ENCODE peak calls at places on chromosomes 13 and 19, in seven cellular contexts. M is neural progenitor cell, W is right lobe of liver, L is A549, O is progenitor cell of endocrine pancreas, Q is tibial nerve, D is psoas muscle. F is an unnamed sample.

GRCh38 chr19:18796239-18796638 is 5.1 kb upstream of the COMP start:
- DNase-seq in W (no peak), M (no peak), Q (no peak), L (no peak), D (no peak), O (no peak), F (no peak)

GRCh38 chr19:18173054-18173571 is 500 bp upstream of the IFI30 start:
- DNase-seq in O (no peak), W (peak), M (no peak), D (peak), Q (peak), L (no peak), F (no peak)

GRCh38 chr19:54352546-54352945 is 12.2 kb downstream of the LAIR1 start:
- DNase-seq in L (no peak), M (no peak), D (no peak), O (no peak), W (no peak), Q (no peak), F (no peak)

GRCh38 chr13:66329988-66330429 is 900.1 kb downstream of the PCDH9 start:
- DNase-seq in O (no peak), L (no peak), W (no peak), M (no peak), D (no peak), Q (no peak), F (no peak)

GRCh38 chr19:9075064-9075964 is 11.5 kb upstream of the OR1M1 start:
- DNase-seq in O (no peak), Q (peak), M (peak), D (peak), L (peak), W (no peak), F (no peak)

GRCh38 chr19:21210037-21210621 is 68.3 kb downstream of the ZNF431 start:
- DNase-seq in M (no peak), Q (no peak), L (no peak), W (no peak), O (no peak), D (no peak), F (no peak)

GRCh38 chr19:39438270-39438934 is 2.7 kb upstream of the RPS16 start:
- DNase-seq in L (no peak), O (no peak), Q (no peak), W (no peak), D (no peak), M (no peak), F (no peak)

GRCh38 chr13:30112602-30113435 is 194.5 kb downstream of the KATNAL1 start:
- DNase-seq in Q (peak), W (peak), O (peak), M (peak), D (peak), L (peak), F (peak)

GRCh38 chr19:7522923-7523667 is 671 bp downstream of the MCOLN1 start:
- DNase-seq in M (peak), W (no peak), D (no peak), O (no peak), L (no peak), Q (no peak), F (no peak)

GRCh38 chr13:80553041-80553440 is 212.1 kb upstream of the SPRY2 start:
- DNase-seq in L (no peak), M (no peak), W (no peak), D (no peak), Q (no peak), O (no peak), F (no peak)

GRCh38 chr13:110642291-110642981 is 27.1 kb downstream of the NAXD start:
- DNase-seq in Q (no peak), W (no peak), O (no peak), M (no peak), D (no peak), L (no peak), F (no peak)

GRCh38 chr19:57812201-57812600 is 2.5 kb downstream of the ZNF552 start:
- DNase-seq in Q (no peak), O (no peak), D (no peak), M (no peak), W (no peak), L (no peak), F (no peak)

GRCh38 chr19:17522988-17523872 is 11.8 kb downstream of the PGLS start:
- DNase-seq in W (peak), M (no peak), D (peak), O (no peak), L (no peak), Q (peak), F (no peak)

GRCh38 chr19:47417746-47418594 is 1.4 kb downstream of the MEIS3 start:
- DNase-seq in O (no peak), D (no peak), W (no peak), M (peak), L (no peak), Q (no peak), F (no peak)

GRCh38 chr19:35291916-35292315 is at the start of gene MAG:
- DNase-seq in Q (no peak), D (no peak), L (no peak), W (no peak), O (no peak), M (no peak), F (no peak)

GRCh38 chr13:32978278-32978677 is 37.9 kb upstream of the KL start:
- DNase-seq in W (no peak), M (no peak), Q (no peak), L (no peak), D (no peak), O (no peak), F (no peak)

GRCh38 chr19:30333291-30334065 is 38.7 kb upstream of the ZNF536 start:
- DNase-seq in M (no peak), L (no peak), Q (no peak), D (no peak), O (no peak), W (no peak), F (no peak)

GRCh38 chr13:51666839-51667238 is 82.6 kb downstream of the WDFY2 start:
- DNase-seq in Q (no peak), D (no peak), W (no peak), L (no peak), M (no peak), O (no peak), F (no peak)

GRCh38 chr13:43319617-43320444 is 296.4 kb downstream of the DNAJC15 start:
- DNase-seq in O (no peak), M (peak), L (no peak), W (peak), D (no peak), Q (no peak), F (no peak)

GRCh38 chr13:107170270-107170931 is 602.5 kb upstream of the ARGLU1 start:
- DNase-seq in W (no peak), Q (no peak), O (no peak), L (no peak), M (no peak), D (no peak), F (no peak)

GRCh38 chr13:93730780-93731179 is 504.2 kb downstream of the GPC6 start:
- DNase-seq in O (no peak), M (no peak), Q (no peak), W (no peak), D (no peak), L (no peak), F (no peak)

GRCh38 chr13:106186366-106187030 is 349.0 kb downstream of the EFNB2 start:
- DNase-seq in L (no peak), D (no peak), M (no peak), Q (no peak), W (no peak), O (no peak), F (no peak)

GRCh38 chr19:27974082-27974513 is 1238.9 kb downstream of the UQCRFS1 start:
- DNase-seq in O (peak), W (no peak), D (no peak), M (peak), Q (no peak), L (peak), F (peak)

GRCh38 chr13:37313383-37313782 is 207.9 kb upstream of the CSNK1A1L start:
- DNase-seq in Q (no peak), W (no peak), O (no peak), M (no peak), L (no peak), D (no peak), F (no peak)

DNA sequence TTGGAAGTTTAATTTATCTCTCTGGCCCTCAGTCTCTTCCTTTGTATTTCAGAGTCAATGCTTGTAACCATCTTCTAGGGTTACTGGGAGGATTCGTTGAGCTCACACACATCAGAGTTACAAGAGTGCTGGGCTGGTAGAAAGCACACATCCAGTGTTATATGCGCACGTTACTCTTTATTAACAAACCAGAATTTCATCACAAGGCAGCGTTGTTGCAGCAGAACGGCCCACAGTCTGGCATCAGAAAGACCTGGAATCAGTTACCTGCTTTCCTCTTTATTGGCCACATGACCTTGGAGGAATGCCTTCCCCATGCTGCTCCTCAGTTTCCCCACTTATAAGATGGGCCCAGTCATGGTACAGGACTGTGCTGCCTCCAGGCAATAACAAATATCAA is 3.9 kb downstream of the ZNF865 start:
- DNase-seq in L (no peak), W (no peak), M (no peak), O (no peak), Q (no peak), D (no peak), F (no peak)
- TF ChIP-seq CTCF in L (no peak), W (no peak), M (no peak), O (no peak), Q (no peak), D (no peak), F (no peak)

GRCh38 chr19:51201712-51202111 is 23.2 kb upstream of the CD33 start:
- DNase-seq in D (no peak), W (no peak), L (no peak), M (no peak), Q (no peak), O (no peak), F (no peak)
- TF ChIP-seq CTCF in D (no peak), W (no peak), L (no peak), M (no peak), Q (no peak), O (no peak), F (no peak)

GRCh38 chr13:73131247-73131646 is 72.4 kb downstream of the KLF5 start:
- DNase-seq in M (no peak), W (no peak), L (no peak), O (no peak), D (no peak), Q (no peak), F (no peak)
- TF ChIP-seq CTCF in M (no peak), W (no peak), L (no peak), O (no peak), D (no peak), Q (no peak), F (no peak)

DNA sequence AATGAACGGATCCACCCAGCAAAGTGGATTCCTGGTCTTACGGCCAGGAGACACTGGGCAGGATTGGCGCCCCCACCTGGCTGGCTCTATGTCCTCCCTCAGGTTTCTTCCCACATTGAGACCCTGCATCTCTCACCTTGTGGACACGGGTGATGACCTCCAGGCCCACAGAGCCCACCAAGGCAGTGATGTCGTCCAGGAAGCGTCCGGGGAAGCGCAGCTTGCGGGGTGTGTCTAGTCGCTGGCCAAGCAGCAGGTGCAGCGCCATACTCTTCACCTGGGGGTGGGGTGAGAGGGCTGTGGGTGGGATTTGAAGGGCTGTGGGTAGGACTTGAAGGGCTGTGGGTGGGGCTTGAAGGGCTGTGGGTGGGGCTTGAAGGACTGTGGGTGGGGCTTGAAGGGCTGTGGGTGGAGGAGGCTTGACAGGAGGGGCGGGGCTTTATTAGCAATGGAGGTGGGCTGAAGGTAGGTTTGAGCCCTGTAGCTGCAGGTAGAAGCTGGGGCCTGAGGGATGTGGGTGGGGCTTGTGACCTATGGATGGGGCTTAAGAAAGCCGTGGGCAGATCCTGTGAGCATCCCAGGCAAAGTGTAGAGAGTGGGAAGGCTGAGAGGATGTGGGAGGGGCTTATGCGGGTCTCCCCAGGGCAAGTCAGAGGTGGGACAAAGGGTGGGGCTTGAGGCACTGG is 12.1 kb upstream of the ANGPTL8 start:
- DNase-seq in Q (no peak), O (no peak), W (no peak), M (peak), D (no peak), L (no peak), F (no peak)
- TF ChIP-seq CTCF in Q (no peak), O (peak), W (no peak), M (peak), D (no peak), L (peak), F (no peak)

DNA sequence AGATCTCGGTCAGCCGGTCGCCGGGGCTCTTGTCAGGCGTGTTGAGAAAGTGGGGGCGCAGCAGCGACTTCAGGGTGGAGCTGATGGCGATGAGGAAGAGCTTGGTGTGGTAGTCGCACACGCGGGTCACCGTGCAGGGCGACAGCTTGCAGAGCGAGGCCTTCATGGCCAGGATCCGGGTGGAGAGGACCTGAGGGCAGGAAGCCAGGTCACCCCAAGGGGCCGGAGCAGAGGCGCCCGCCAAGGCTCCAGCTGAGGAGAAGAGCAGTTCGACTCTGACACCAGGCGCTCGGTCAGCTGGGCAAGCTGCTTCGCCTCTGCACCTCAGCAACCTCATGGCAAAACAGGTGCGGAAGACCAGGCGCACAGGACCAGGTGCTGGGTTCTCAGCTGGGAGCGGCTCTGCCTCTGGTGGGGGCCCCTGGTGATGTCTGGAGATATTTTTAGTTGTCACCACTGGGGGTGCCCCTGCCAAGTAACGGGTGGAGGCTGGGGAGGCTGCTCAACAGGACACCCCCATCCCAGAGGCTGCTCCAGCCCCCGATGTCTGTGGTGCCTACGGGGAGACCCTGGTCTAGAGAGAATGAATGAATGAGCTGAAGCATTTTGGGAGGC is 15.9 kb downstream of the CFD start:
- DNase-seq in Q (no peak), W (no peak), L (no peak), D (no peak), M (no peak), O (no peak), F (no peak)
- TF ChIP-seq CTCF in Q (no peak), W (no peak), L (no peak), D (no peak), M (no peak), O (no peak), F (no peak)

GRCh38 chr19:52823676-52824075 is 2.2 kb upstream of the ZNF28 start:
- DNase-seq in O (no peak), W (no peak), D (no peak), M (no peak), L (no peak), Q (no peak), F (no peak)

GRCh38 chr19:52825765-52826164 is 4.3 kb upstream of the ZNF28 start:
- DNase-seq in O (no peak), M (no peak), Q (no peak), W (no peak), D (no peak), L (no peak), F (no peak)
- TF ChIP-seq CTCF in O (no peak), M (no peak), Q (no peak), W (no peak), D (no peak), L (no peak), F (no peak)

DNA sequence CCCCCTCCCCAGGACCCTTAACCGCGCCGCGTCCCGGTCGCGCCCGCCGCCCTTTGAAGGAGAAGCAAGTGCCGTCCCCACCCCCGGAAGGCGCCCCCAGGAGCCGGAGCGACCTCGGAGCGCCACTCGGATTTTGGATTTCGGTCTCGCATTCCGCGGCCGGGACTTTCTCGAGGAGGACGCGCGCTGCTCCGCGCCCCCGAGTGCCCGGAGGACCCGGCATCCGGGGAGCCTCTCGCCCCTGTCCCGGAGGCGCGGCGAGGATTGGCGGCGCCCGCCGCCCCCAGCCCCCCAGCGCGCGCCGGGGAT is 1.6 kb downstream of the MIDN start:
- DNase-seq in D (no peak), Q (no peak), W (no peak), M (no peak), L (no peak), O (no peak), F (no peak)
- TF ChIP-seq CTCF in D (no peak), Q (no peak), W (no peak), M (no peak), L (no peak), O (no peak), F (no peak)

DNA sequence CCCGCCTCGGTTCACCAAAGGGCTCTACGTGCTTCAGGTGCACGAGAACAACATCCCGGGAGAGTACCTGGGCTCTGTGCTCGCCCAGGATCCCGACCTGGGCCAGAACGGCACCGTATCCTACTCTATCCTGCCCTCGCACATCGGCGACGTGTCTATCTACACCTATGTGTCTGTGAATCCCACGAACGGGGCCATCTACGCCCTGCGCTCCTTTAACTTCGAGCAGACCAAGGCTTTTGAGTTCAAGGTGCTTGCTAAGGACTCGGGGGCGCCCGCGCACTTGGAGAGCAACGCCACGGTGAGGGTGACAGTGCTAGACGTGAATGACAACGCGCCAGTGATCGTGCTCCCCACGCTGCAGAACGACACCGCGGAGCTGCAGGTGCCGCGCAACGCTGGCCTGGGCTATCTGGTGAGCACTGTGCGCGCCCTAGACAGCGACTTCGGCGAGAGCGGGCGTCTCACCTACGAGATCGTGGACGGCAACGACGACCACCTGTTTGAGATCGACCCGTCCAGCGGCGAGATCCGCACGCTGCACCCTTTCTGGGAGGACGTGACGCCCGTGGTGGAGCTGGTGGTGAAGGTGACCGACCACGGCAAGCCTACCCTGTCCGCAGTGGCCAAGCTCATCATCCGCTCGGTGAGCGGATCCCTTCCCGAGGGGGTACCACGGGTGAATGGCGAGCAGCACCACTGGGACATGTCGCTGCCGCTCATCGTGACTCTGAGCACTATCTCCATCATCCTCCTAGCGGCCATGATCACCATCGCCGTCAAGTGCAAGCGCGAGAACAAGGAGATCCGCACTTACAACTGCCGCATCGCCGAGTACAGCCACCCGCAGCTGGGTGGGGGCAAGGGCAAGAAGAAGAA is 2.6 kb downstream of the PCDH17 start:
- DNase-seq in L (no peak), O (peak), W (peak), Q (no peak), D (no peak), M (peak), F (peak)
- TF ChIP-seq CTCF in L (no peak), O (peak), W (no peak), Q (no peak), D (no peak), M (peak), F (peak)

GRCh38 chr13:20188649-20189553 is 3.8 kb downstream of the GJB2 start:
- DNase-seq in Q (no peak), D (no peak), W (no peak), M (peak), O (no peak), L (no peak), F (no peak)
- TF ChIP-seq CTCF in Q (no peak), D (no peak), W (no peak), M (peak), O (peak), L (no peak), F (peak)